ENCODE peak calls at places on chromosomes 11 and 22, in five cellular contexts. I is neuronal stem cell; T is occipital lobe; Z is AG08395; J is activated CD4-positive, alpha-beta T cell treated with anti-CD3 and anti-CD28 coated beads, Interleukin-2, amount 10 ng/mL, durations not matched to agents 7 days and 5 days. E is an unnamed sample.

GRCh38 chr22:24583221-24583971 is 9.5 kb downstream of the LRRC75B start:
- DNase-seq in T (no peak), J (no peak), Z (no peak), I (no peak), E (no peak)

GRCh38 chr11:120574881-120575280 is 63.3 kb downstream of the GRIK4 start:
- DNase-seq in I (no peak), J (no peak), Z (no peak), T (no peak), E (no peak)

GRCh38 chr22:35172452-35172851 is 84.8 kb upstream of the HMGXB4 start:
- DNase-seq in Z (no peak), T (no peak), J (no peak), I (no peak), E (no peak)

GRCh38 chr11:123594188-123594901 is 60.1 kb downstream of the SCN3B start:
- DNase-seq in T (no peak), I (no peak), Z (peak), J (no peak), E (no peak)

GRCh38 chr22:39496131-39496838 is 5.8 kb upstream of the MIEF1 start:
- DNase-seq in J (peak), I (peak), T (peak), Z (peak), E (peak)

GRCh38 chr22:46986788-46987187 is 224.3 kb downstream of the TBC1D22A start:
- DNase-seq in Z (no peak), I (no peak), J (no peak), T (no peak), E (no peak)

GRCh38 chr11:94767701-94768601 is at the start of gene AMOTL1:
- DNase-seq in Z (peak), I (peak), T (peak), J (peak), E (peak)

GRCh38 chr22:26549902-26550497 is 37.7 kb upstream of the TFIP11 start:
- DNase-seq in I (no peak), Z (no peak), T (no peak), J (no peak), E (no peak)

GRCh38 chr11:8382436-8383053 is 118.9 kb upstream of the LMO1 start:
- DNase-seq in T (no peak), J (no peak), Z (peak), I (no peak), E (no peak)

GRCh38 chr22:45424241-45424731 is 10.8 kb downstream of the RIBC2 start:
- DNase-seq in I (no peak), Z (no peak), T (no peak), J (no peak), E (no peak)

GRCh38 chr11:41788177-41788576 is 328.7 kb upstream of the LRRC4C start:
- DNase-seq in J (no peak), T (no peak), I (no peak), Z (no peak), E (no peak)

GRCh38 chr11:32858731-32859130 is 29.0 kb downstream of the PRRG4 start:
- DNase-seq in Z (no peak), J (no peak), T (no peak), I (no peak), E (no peak)

GRCh38 chr11:8839306-8839956 is 71.6 kb upstream of the AKIP1 start:
- DNase-seq in J (no peak), I (no peak), T (no peak), Z (no peak), E (no peak)

GRCh38 chr11:72754149-72754543 is 1.9 kb upstream of the ARAP1 start:
- DNase-seq in I (no peak), J (no peak), T (no peak), Z (no peak), E (no peak)

GRCh38 chr22:39967996-39968968 is 8.1 kb downstream of the TMA7B start:
- DNase-seq in Z (no peak), I (peak), J (no peak), T (no peak), E (no peak)

GRCh38 chr22:46087816-46088277 is 62.5 kb upstream of the PPARA start:
- DNase-seq in T (peak), J (no peak), Z (peak), I (no peak), E (no peak)

GRCh38 chr11:27358306-27358705 is 4.7 kb downstream of the CCDC34 start:
- DNase-seq in I (no peak), T (no peak), Z (no peak), J (no peak), E (no peak)

GRCh38 chr11:35112056-35112845 is 26.7 kb upstream of the CD44 start:
- DNase-seq in J (no peak), T (no peak), Z (no peak), I (no peak), E (no peak)

GRCh38 chr11:69531717-69532088 is 50.2 kb downstream of the LINC01488 start:
- DNase-seq in T (no peak), Z (no peak), J (no peak), I (no peak), E (no peak)

E was measured in activated CD4-positive, alpha-beta memory T cell treated with anti-CD3 and anti-CD28 coated beads, Interleukin-2, amount 10 ng/mL, durations not matched to agents 7 days and 5 days.